ENCODE peak calls at places on chromosomes 12 and 14, in seven cellular contexts. D, U, V, T, I, F and A are unnamed samples.

GRCh38 chr14:104115691-104116543 is 22.5 kb upstream of the KIF26A start:
- DNase-seq in D (no peak), U (no peak), V (no peak), T (no peak), I (no peak), F (no peak), A (no peak)

GRCh38 chr12:110355080-110355479 is 48.4 kb downstream of the ANAPC7 start:
- DNase-seq in D (no peak), U (peak), V (peak), T (peak), I (peak), F (peak), A (peak)

GRCh38 chr14:47675489-47676300 is at the start of gene MDGA2:
- DNase-seq in D (peak), U (peak), V (peak), T (peak), I (no peak), F (peak), A (no peak)

GRCh38 chr14:54610051-54610977 is 43.4 kb downstream of the SAMD4A start:
- DNase-seq in D (peak), U (peak), V (no peak), T (no peak), I (peak), F (no peak), A (no peak)

GRCh38 chr14:104882325-104882973 is 17.4 kb downstream of the CEP170B start:
- DNase-seq in D (no peak), U (no peak), V (peak), T (no peak), I (no peak), F (peak), A (peak)

GRCh38 chr12:115511971-115512370 is 765.5 kb downstream of the MED13L start:
- DNase-seq in D (no peak), U (no peak), V (peak), T (no peak), I (no peak), F (no peak), A (no peak)

GRCh38 chr14:28754209-28754985 is 12.2 kb upstream of the FOXG1 start:
- DNase-seq in D (peak), U (no peak), V (peak), T (peak), I (peak), F (peak), A (peak)

GRCh38 chr14:35669782-35670181 is 135.8 kb downstream of the INSM2 start:
- DNase-seq in D (peak), U (peak), V (no peak), T (no peak), I (peak), F (peak), A (no peak)

GRCh38 chr12:31390991-31391390 is 65.0 kb upstream of the SINHCAF start:
- DNase-seq in D (no peak), U (no peak), V (peak), T (no peak), I (no peak), F (no peak), A (no peak)

GRCh38 chr14:79281244-79282199 is 929.8 kb downstream of the DIO2 start:
- DNase-seq in D (no peak), U (no peak), V (peak), T (peak), I (no peak), F (no peak), A (no peak)

GRCh38 chr12:118187746-118188390 is 51.9 kb downstream of the PEBP1 start:
- DNase-seq in D (peak), U (no peak), V (no peak), T (no peak), I (peak), F (no peak), A (no peak)

GRCh38 chr12:5204271-5204670 is 160.6 kb downstream of the KCNA5 start:
- DNase-seq in D (no peak), U (no peak), V (peak), T (no peak), I (no peak), F (no peak), A (no peak)

GRCh38 chr14:100660498-100661339 is 66.0 kb upstream of the DLK1 start:
- DNase-seq in D (peak), U (peak), V (no peak), T (no peak), I (peak), F (no peak), A (peak)

GRCh38 chr14:96986701-96987474 is 189.7 kb downstream of the VRK1 start:
- DNase-seq in D (no peak), U (no peak), V (no peak), T (no peak), I (no peak), F (no peak), A (no peak)

GRCh38 chr12:2287151-2287550 is 234.4 kb downstream of the CACNA1C start:
- DNase-seq in D (peak), U (no peak), V (no peak), T (no peak), I (no peak), F (no peak), A (no peak)

GRCh38 chr14:74941676-74942097 is 13.7 kb downstream of the PGF start:
- DNase-seq in D (peak), U (peak), V (no peak), T (no peak), I (peak), F (no peak), A (peak)

GRCh38 chr12:60693019-60693626 is 1097.3 kb downstream of the SLC16A7 start:
- DNase-seq in D (peak), U (no peak), V (no peak), T (no peak), I (no peak), F (peak), A (peak)

GRCh38 chr12:62256408-62257079 is 3.7 kb upstream of the USP15 start:
- DNase-seq in D (peak), U (peak), V (no peak), T (no peak), I (no peak), F (no peak), A (peak)

GRCh38 chr14:42322486-42323284 is 716.0 kb downstream of the LRFN5 start:
- DNase-seq in D (no peak), U (no peak), V (no peak), T (no peak), I (no peak), F (no peak), A (no peak)

GRCh38 chr12:24478254-24478653 is 470.6 kb downstream of the BCAT1 start:
- DNase-seq in D (no peak), U (peak), V (no peak), T (no peak), I (no peak), F (no peak), A (no peak)

GRCh38 chr12:13288937-13289643 is 92.6 kb downstream of the EMP1 start:
- DNase-seq in D (no peak), U (no peak), V (no peak), T (no peak), I (no peak), F (no peak), A (no peak)

GRCh38 chr14:96748371-96748770 is 48.8 kb upstream of the VRK1 start:
- DNase-seq in D (no peak), U (no peak), V (no peak), T (no peak), I (no peak), F (no peak), A (peak)